ENCODE peak calls at places on chromosome 22, in five cellular contexts. U is sigmoid colon, T is H1, X is neural progenitor cell, O is adrenal gland. K is an unnamed sample. For H3K4me1, the result is how much of the 10 kb centered on the place peaks cover.

GRCh38 chr22:17960695-17961442 is 63.5 kb downstream of the MICAL3 start:
- DNase-seq in U (no peak), T (no peak), X (peak), O (no peak), K (no peak)

GRCh38 chr22:38756631-38757463 is 1.0 kb upstream of the SUN2 start:
- DNase-seq in X (no peak), U (no peak), O (no peak), T (no peak), K (no peak)

GRCh38 chr22:37811867-37812266 is 4.1 kb downstream of the GCAT start:
- DNase-seq in T (no peak), U (no peak), O (no peak), X (no peak), K (no peak)

GRCh38 chr22:36439481-36440271 is 41.8 kb downstream of the TXN2 start:
- DNase-seq in U (peak), O (peak), X (no peak), T (no peak), K (peak)

GRCh38 chr22:20037419-20037818 is 16.5 kb downstream of the TANGO2 start:
- DNase-seq in X (no peak), O (no peak), U (no peak), T (no peak), K (no peak)

GRCh38 chr22:32920032-32920628 is 118.6 kb downstream of the TIMP3 start:
- DNase-seq in X (no peak), O (peak), U (peak), T (no peak), K (peak)

GRCh38 chr22:43853328-43853931 is 8.9 kb downstream of the SULT4A1 start:
- DNase-seq in X (no peak), O (no peak), U (peak), T (no peak), K (no peak)

GRCh38 chr22:16601437-16602223 is 9.0 kb upstream of the CCT8L2 start:
- DNase-seq in T (no peak), X (no peak), O (no peak), U (no peak), K (peak)

GRCh38 chr22:30767656-30768055 is 73.0 kb downstream of the OSBP2 start:
- DNase-seq in U (no peak), T (no peak), O (no peak), X (peak), K (no peak)

GRCh38 chr22:30305906-30306628 is 16.8 kb upstream of the CASTOR1 start:
- DNase-seq in X (no peak), O (no peak), T (no peak), U (no peak), K (no peak)

GRCh38 chr22:37209140-37209845 is 3.0 kb downstream of the SSTR3 start:
- DNase-seq in X (no peak), O (no peak), T (no peak), U (peak), K (no peak)

GRCh38 chr22:36144886-36145541 is 15.5 kb downstream of the APOL3 start:
- DNase-seq in O (peak), X (peak), U (peak), T (peak), K (peak)

GRCh38 chr22:38456841-38457699 is 2.1 kb upstream of the KCNJ4 start:
- DNase-seq in O (peak), U (no peak), T (no peak), X (no peak), K (no peak)

GRCh38 chr22:40853330-40853729 is 3.1 kb downstream of the ST13 start:
- DNase-seq in X (no peak), O (no peak), T (no peak), U (no peak), K (no peak)

GRCh38 chr22:19974233-19974861 is 32.7 kb upstream of the TXNRD2 start:
- DNase-seq in U (no peak), T (peak), O (no peak), X (peak), K (no peak)

GRCh38 chr22:42613869-42614268 is 814 bp downstream of the POLDIP3 start:
- DNase-seq in X (no peak), U (no peak), T (no peak), O (no peak), K (no peak)

GRCh38 chr22:48704335-48704734 is 1123.3 kb downstream of the BRD1 start:
- DNase-seq in X (no peak), O (no peak), T (no peak), U (peak), K (peak)

GRCh38 chr22:19917389-19918138 is 24.0 kb upstream of the COMT start:
- DNase-seq in X (no peak), U (no peak), O (no peak), T (no peak), K (no peak)

GRCh38 chr22:29031236-29031982 is 30.2 kb downstream of the C22orf31 start:
- DNase-seq in T (peak), X (peak), U (peak), O (peak), K (no peak)

GRCh38 chr22:36237462-36238347 is 1.6 kb downstream of the APOL2 start:
- DNase-seq in U (no peak), X (no peak), O (no peak), T (no peak), K (no peak)

GRCh38 chr22:35997438-35997837 is 31.2 kb downstream of the RBFOX2 start:
- DNase-seq in U (no peak), T (no peak), O (peak), X (no peak), K (no peak)

GRCh38 chr22:19933328-19934241 is 8.0 kb upstream of the COMT start:
- DNase-seq in T (no peak), O (no peak), X (no peak), U (no peak), K (no peak)

DNA sequence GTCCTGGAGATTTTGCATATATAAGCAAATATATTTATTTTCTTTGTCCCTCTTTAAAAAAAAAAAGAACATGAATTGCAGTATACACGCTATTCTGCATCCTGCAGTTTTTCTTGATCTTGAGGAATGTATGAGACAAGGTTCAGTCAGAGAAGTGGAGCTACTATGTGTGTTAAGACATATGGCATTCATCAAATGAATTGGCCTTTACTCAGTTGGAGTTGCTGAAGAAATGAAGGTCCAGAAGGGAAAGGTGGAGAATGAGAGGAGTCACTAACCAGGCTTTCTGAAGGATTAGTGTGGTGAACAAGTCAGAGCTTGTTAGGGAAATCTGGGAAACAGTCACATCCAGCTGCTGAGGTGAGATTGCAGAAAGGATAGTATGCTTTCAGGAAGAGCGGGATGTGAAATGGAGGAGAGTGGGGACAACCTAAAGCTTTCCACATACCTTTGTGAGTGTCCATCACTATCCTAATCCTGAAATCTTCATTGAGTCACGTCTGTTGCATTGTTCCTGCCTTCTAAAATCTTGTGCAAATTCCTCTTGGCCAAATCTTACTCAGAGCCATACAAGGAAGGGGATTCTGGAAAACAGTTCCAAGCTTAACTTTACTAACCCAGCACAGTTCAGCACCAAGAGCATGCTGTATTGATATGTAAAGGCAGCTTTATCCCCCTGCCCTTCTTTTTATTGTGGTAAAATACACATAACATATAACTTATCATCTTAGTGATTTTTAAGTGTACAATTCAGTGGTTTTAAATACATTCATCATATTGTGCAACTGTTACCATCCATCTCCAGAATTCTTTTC is 11.4 kb upstream of the PITPNB start:
- DNase-seq in X (peak), T (no peak), U (no peak), O (no peak), K (no peak)
- H3K4me3 ChIP-seq in X (no peak), T (no peak), U (no peak), O (no peak), K (no peak)

DNA sequence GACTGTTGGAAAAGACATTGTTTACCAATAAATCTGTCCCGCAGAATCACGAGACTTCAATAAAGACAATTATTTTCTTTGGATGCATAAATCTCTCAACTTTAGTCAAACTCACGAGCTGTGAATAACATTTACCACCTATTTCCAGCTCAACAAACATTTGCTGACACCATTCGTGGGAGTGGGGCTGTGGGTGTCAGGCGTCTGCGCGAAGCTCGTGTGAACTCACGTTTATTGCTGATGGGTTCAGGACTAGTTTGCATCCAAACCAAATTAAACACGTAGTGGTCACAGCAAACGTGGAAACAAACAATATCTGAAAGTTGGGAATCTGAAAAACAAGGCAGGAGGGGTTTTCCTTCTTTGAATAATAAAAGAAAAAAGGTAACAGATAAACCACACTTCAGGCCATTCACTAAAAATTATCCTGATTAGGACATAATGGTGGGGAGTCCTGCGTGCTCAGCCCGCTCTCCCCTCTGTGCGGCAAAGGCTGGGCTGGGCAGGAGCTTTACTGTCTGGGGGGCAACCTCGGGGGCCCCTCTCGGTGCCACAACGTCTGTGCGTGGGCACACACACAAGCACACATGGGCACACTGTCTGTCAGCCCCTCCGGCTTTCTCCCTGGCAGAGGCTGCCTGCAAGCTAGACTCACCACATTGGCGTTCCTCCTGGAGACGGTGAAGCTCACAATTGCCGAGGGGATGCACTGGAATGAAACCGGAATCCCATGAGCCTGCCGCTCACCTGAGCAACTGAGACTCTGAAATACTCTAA is 5.3 kb downstream of the MLC1 start:
- DNase-seq in T (no peak), O (no peak), X (no peak), U (no peak), K (no peak)
- H3K4me1 ChIP-seq in T (under half), O (under half), X (under half), U (under half), K (under half)

GRCh38 chr22:45318168-45318557 is 8.4 kb downstream of the FAM118A start:
- DNase-seq in T (no peak), X (peak), O (peak), U (peak), K (peak)
- H3K4me3 ChIP-seq in T (no peak), X (no peak), O (no peak), U (no peak), K (peak)

GRCh38 chr22:24928322-24928721 is 18.2 kb downstream of the LHFPL7 start:
- DNase-seq in T (no peak), X (no peak), O (no peak), U (no peak), K (no peak)
- H3K4me1 ChIP-seq in T (under half), X (under half), O (under half), U (under half), K (under half)

GRCh38 chr22:49934891-49935557 is 16.6 kb downstream of the CRELD2 start:
- DNase-seq in U (peak), T (no peak), X (peak), O (peak), K (peak)

GRCh38 chr22:49936973-49937757 is 18.7 kb downstream of the CRELD2 start:
- DNase-seq in X (no peak), T (no peak), U (no peak), O (no peak), K (peak)

GRCh38 chr22:49937758-49938564 is 19.5 kb downstream of the CRELD2 start:
- DNase-seq in O (no peak), T (no peak), U (no peak), X (no peak), K (no peak)

GRCh38 chr22:49935561-49935960 is 17.1 kb downstream of the CRELD2 start:
- DNase-seq in X (no peak), O (no peak), U (no peak), T (no peak), K (no peak)

GRCh38 chr22:49936018-49936972 is 17.9 kb downstream of the CRELD2 start:
- DNase-seq in O (peak), X (peak), T (peak), U (peak), K (peak)
- H3K4me3 ChIP-seq in O (peak), X (peak), T (peak), U (peak), K (peak)

DNA sequence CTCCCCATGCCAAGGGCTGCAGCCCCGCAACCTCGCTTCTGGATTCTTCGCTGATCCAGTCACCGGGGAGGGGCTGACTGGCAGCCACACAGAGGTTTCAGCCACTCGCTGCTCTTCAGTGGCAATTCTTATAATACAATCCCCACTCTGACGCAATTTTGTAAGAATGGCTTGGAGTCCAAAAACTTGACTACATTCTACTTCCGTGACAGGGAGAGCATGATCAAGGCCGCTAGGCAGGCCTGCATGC is 14.9 kb downstream of the PPM1F start:
- DNase-seq in O (peak), U (no peak), T (no peak), X (no peak), K (peak)
- H3K4me1 ChIP-seq in O (half or more), U (under half), T (under half), X (under half), K (half or more)

K was measured in left ventricle myocardium inferior.